ENCODE peak calls at places on chromosomes 7 and 10, in four cellular contexts. Y is aorta; K is GM12864; V is stimulated activated CD8-positive, alpha-beta memory T cell treated with anti-CD3 and anti-CD28 coated beads, Interleukin-12 subunit alpha, Interleukin-12 subunit beta, amount 100 ng/mL, for 1 hour. H is an unnamed sample.

GRCh38 chr10:72796042-72796441 is 97.5 kb upstream of the OIT3 start:
- DNase-seq in Y (no peak), K (no peak), V (no peak), H (no peak)

GRCh38 chr10:27893320-27894014 is 105.4 kb downstream of the ODAD2 start:
- DNase-seq in Y (no peak), K (no peak), V (no peak), H (no peak)

GRCh38 chr10:79063661-79064490 is 4.9 kb upstream of the ZMIZ1 start:
- DNase-seq in Y (peak; percentile 67), K (no peak), V (no peak), H (no peak)

GRCh38 chr7:17130281-17131059 is 168.0 kb upstream of the AHR start:
- DNase-seq in Y (no peak), K (no peak), V (no peak), H (no peak)

GRCh38 chr7:105916603-105917002 is 40.2 kb upstream of the ATXN7L1 start:
- DNase-seq in Y (no peak), K (no peak), V (no peak), H (no peak)

GRCh38 chr10:70761031-70761601 is 24.1 kb downstream of the TBATA start:
- DNase-seq in Y (peak; percentile 59), K (no peak), V (no peak), H (no peak)

GRCh38 chr10:31847518-31847917 is 81.1 kb downstream of the ARHGAP12 start:
- DNase-seq in Y (no peak), K (no peak), V (no peak), H (no peak)

GRCh38 chr7:119421657-119422056 is 851.3 kb upstream of the KCND2 start:
- DNase-seq in Y (no peak), K (no peak), V (no peak), H (no peak)

GRCh38 chr7:51162724-51163329 is 153.8 kb downstream of the COBL start:
- DNase-seq in Y (no peak), K (peak; percentile 36), V (peak; percentile 25), H (no peak)

GRCh38 chr10:52469970-52470705 is 156.1 kb downstream of the DKK1 start:
- DNase-seq in Y (no peak), K (no peak), V (no peak), H (no peak)

GRCh38 chr7:44872787-44873186 is 12.5 kb downstream of the PURB start:
- DNase-seq in Y (no peak), K (no peak), V (no peak), H (no peak)

GRCh38 chr7:30470783-30471182 is 7.8 kb downstream of the NOD1 start:
- DNase-seq in Y (no peak), K (no peak), V (no peak), H (no peak)

GRCh38 chr7:112501958-112502503 is 21.2 kb downstream of the LSMEM1 start:
- DNase-seq in Y (no peak), K (no peak), V (no peak), H (no peak)

H was measured in RWPE2.